ENCODE peak calls at places on chromosomes 4 and X, in eight cellular contexts. C is stomach, S is K562, U is transverse colon, D is HepG2, P is SK-N-SH, B is suprapubic skin, O is H1. Q is an unnamed sample.

GRCh38 chr4:128516568-128516967 is 229.0 kb upstream of the PGRMC2 start:
- DNase-seq in P (no peak), C (no peak), D (no peak), O (no peak), U (no peak), B (no peak), S (no peak), Q (no peak)

GRCh38 chrX:20906571-20906970 is 467.6 kb upstream of the CNKSR2 start:
- DNase-seq in D (no peak), O (no peak), B (no peak), P (no peak), S (no peak), C (no peak), U (no peak), Q (no peak)

GRCh38 chrX:19624754-19625153 is 109.4 kb upstream of the MAP3K15 start:
- DNase-seq in D (no peak), S (no peak), C (no peak), U (no peak), B (no peak), O (no peak), P (no peak), Q (no peak)

GRCh38 chrX:27918799-27919198 is 62.5 kb downstream of the DCAF8L1 start:
- DNase-seq in D (no peak), O (no peak), B (no peak), C (no peak), U (peak; percentile 54), S (no peak), P (no peak), Q (peak; percentile 23)

GRCh38 chrX:115233497-115234219 is at the start of gene LRCH2:
- DNase-seq in O (no peak), U (no peak), S (no peak), D (no peak), C (no peak), P (peak; percentile 86), B (peak; percentile 54), Q (peak; percentile 62)

GRCh38 chrX:38845426-38845825 is 44.2 kb downstream of the MID1IP1 start:
- DNase-seq in U (no peak), P (no peak), S (no peak), B (no peak), O (no peak), C (no peak), D (no peak), Q (no peak)

GRCh38 chr4:137909910-137910309 is 332.2 kb downstream of the SLC7A11 start:
- DNase-seq in B (no peak), S (no peak), D (no peak), P (peak; percentile 33), U (no peak), C (no peak), O (no peak), Q (peak; percentile 21)

GRCh38 chrX:10577863-10578262 is 42.5 kb downstream of the MID1 start:
- DNase-seq in S (no peak), P (no peak), O (no peak), B (no peak), D (no peak), C (no peak), U (no peak), Q (no peak)

GRCh38 chrX:78950157-78950556 is 5.0 kb downstream of the P2RY10 start:
- DNase-seq in O (no peak), S (no peak), D (no peak), P (no peak), B (no peak), U (no peak), C (no peak), Q (no peak)

GRCh38 chr4:149084128-149084527 is 641.9 kb upstream of the NR3C2 start:
- DNase-seq in U (no peak), B (no peak), P (no peak), S (no peak), D (no peak), O (no peak), C (no peak), Q (no peak)

GRCh38 chr4:176034936-176035335 is 30.7 kb upstream of the WDR17 start:
- DNase-seq in S (no peak), O (no peak), U (no peak), C (no peak), P (no peak), D (no peak), B (no peak), Q (no peak)

GRCh38 chrX:46575991-46576392 is 2.4 kb downstream of the CHST7 start:
- DNase-seq in O (no peak), D (peak; percentile 48), S (no peak), C (no peak), U (no peak), B (no peak), P (no peak), Q (peak; percentile 51)

GRCh38 chrX:20306668-20307067 is 40.0 kb upstream of the RPS6KA3 start:
- DNase-seq in B (no peak), C (no peak), D (peak; percentile 64), S (no peak), P (no peak), U (no peak), O (no peak), Q (no peak)

GRCh38 chrX:129769467-129770154 is 10.1 kb upstream of the SASH3 start:
- DNase-seq in S (no peak), D (no peak), P (no peak), O (no peak), C (no peak), B (no peak), U (peak; percentile 53), Q (no peak)

GRCh38 chrX:69323786-69324720 is 158.8 kb upstream of the PJA1 start:
- DNase-seq in S (no peak), U (no peak), C (no peak), O (no peak), B (no peak), D (no peak), P (peak; percentile 3), Q (no peak)

GRCh38 chr4:168200685-168201084 is 108.3 kb downstream of the ANXA10 start:
- DNase-seq in P (no peak), C (no peak), B (no peak), U (no peak), S (no peak), D (peak; percentile 7), O (no peak), Q (no peak)

GRCh38 chrX:115378471-115378870 is 89.0 kb downstream of the LUZP4 start:
- DNase-seq in U (no peak), D (no peak), C (no peak), P (no peak), O (no peak), B (no peak), S (no peak), Q (no peak)

GRCh38 chr4:57156242-57156990 is 46.2 kb upstream of the IGFBP7 start:
- DNase-seq in P (no peak), B (no peak), D (no peak), O (no peak), U (no peak), C (no peak), S (no peak), Q (no peak)

GRCh38 chr4:131085009-131085408 is 1989.1 kb downstream of the C4orf33 start:
- DNase-seq in C (no peak), P (no peak), D (no peak), O (no peak), S (no peak), U (no peak), B (no peak), Q (no peak)

GRCh38 chr4:176538217-176538925 is 218.6 kb downstream of the SPCS3 start:
- DNase-seq in S (no peak), O (no peak), D (no peak), P (no peak), U (no peak), B (no peak), C (no peak), Q (no peak)

GRCh38 chr4:183078634-183079033 is 20.4 kb upstream of the WWC2 start:
- DNase-seq in O (no peak), P (no peak), S (no peak), C (no peak), U (no peak), B (no peak), D (no peak), Q (peak; percentile 61)

GRCh38 chr4:178309890-178310289 is 867.7 kb upstream of the AGA start:
- DNase-seq in B (no peak), O (no peak), S (no peak), U (no peak), P (no peak), D (no peak), C (no peak), Q (no peak)

GRCh38 chrX:129961180-129962083 is 21.0 kb upstream of the BCORL1 start:
- DNase-seq in C (peak; percentile 75), U (peak; percentile 85), B (peak; percentile 76), P (no peak), O (no peak), D (peak; percentile 44), S (peak; percentile 88), Q (peak; percentile 88)

GRCh38 chrX:13091111-13091765 is 46.8 kb upstream of the FAM9C start:
- DNase-seq in P (no peak), B (no peak), C (no peak), D (no peak), U (no peak), O (no peak), S (no peak), Q (no peak)

GRCh38 chr4:52843958-52844357 is 18.2 kb upstream of the RASL11B start:
- DNase-seq in U (no peak), B (no peak), S (no peak), D (no peak), C (no peak), O (no peak), P (no peak), Q (no peak)
- TF ChIP-seq POLR2AphosphoS5 in U (no peak), B (no peak), S (no peak), D (no peak), C (no peak), O (no peak), P (no peak), Q (no peak)

GRCh38 chr4:155900402-155900801 is 3.1 kb upstream of the TDO2 start:
- DNase-seq in C (no peak), D (no peak), P (no peak), S (no peak), B (no peak), U (no peak), O (no peak), Q (no peak)
- TF ChIP-seq EP300 in C (no peak), D (no peak), P (no peak), S (no peak), B (no peak), U (no peak), O (no peak), Q (no peak)

GRCh38 chrX:131763674-131764073 is 219.8 kb downstream of the OR13H1 start:
- DNase-seq in S (no peak), P (peak; percentile 29), O (no peak), U (peak; percentile 89), C (peak; percentile 85), D (no peak), B (peak; percentile 80), Q (no peak)
- TF ChIP-seq POLR2AphosphoS5 in S (no peak), P (no peak), O (no peak), U (no peak), C (no peak), D (no peak), B (no peak), Q (peak; percentile 71)

DNA sequence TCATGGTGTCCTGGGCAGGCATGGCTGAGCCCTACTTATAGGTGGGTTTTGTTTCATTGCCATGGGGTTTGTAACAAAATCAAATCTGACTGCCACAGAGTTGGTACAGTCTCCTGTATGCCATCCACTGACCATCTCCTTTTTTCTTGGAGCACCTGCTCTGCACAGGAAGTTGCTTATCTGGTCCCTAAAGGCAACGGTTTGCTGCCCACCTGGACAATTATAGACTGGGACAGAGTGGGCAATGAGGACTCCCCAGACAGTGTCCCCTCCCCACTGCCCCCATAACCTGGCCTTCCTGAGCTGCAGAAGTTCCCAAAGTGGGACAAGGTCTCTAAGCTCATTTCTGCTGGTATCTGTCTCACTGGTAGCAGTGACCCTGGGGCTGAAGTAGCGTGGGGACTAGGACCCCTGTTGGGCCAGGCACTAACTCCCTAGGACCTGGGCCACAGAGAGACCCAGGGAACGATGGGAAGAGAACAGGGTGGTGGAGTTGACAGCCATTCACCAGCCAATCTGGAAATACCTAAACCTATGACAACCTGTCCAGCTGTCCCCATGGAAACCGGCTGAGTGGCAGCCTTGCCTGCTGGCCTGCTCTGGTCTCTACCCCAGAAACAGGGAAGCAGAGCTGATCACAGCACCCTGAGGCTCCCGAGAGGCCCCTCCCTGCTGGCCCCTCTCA is 64.7 kb downstream of the WFS1 start:
- DNase-seq in O (no peak), P (no peak), B (no peak), U (no peak), C (no peak), S (no peak), D (no peak), Q (no peak)
- TF ChIP-seq EP300 in O (no peak), P (no peak), B (no peak), U (no peak), C (no peak), S (no peak), D (no peak), Q (no peak)

Q was measured in upper lobe of left lung.